ENCODE peak calls at places on chromosomes 3 and 15, in seven cellular contexts. D, Q, B, T, Y, K and S are unnamed samples.
A peak's percentile ranks its signal among the peaks of the same experiment; 100 is the strongest.

GRCh38 chr15:75360391-75360790 is 8.0 kb downstream of the MAN2C1 start:
- DNase-seq in D (no peak), Q (no peak), B (no peak), T (no peak), Y (no peak), K (no peak), S (no peak)

GRCh38 chr3:66452247-66453040 is 48.4 kb downstream of the LRIG1 start:
- DNase-seq in D (no peak), Q (no peak), B (no peak), T (peak; percentile 41), Y (no peak), K (no peak), S (no peak)

GRCh38 chr3:164832216-164832615 is 246.1 kb downstream of the SI start:
- DNase-seq in D (peak; percentile 17), Q (no peak), B (no peak), T (no peak), Y (no peak), K (no peak), S (no peak)

GRCh38 chr3:112814256-112814655 is 32.4 kb downstream of the CD200R1L start:
- DNase-seq in D (peak; percentile 35), Q (peak; percentile 67), B (peak; percentile 57), T (peak; percentile 90), Y (no peak), K (no peak), S (no peak)

GRCh38 chr3:125116311-125117069 is 60.7 kb upstream of the HEG1 start:
- DNase-seq in D (no peak), Q (no peak), B (no peak), T (peak; percentile 77), Y (no peak), K (no peak), S (no peak)

GRCh38 chr15:100901702-100902435 is 17.3 kb upstream of the LRRK1 start:
- DNase-seq in D (no peak), Q (no peak), B (no peak), T (no peak), Y (no peak), K (no peak), S (no peak)

GRCh38 chr15:69098688-69099087 is 61.7 kb upstream of the GLCE start:
- DNase-seq in D (no peak), Q (no peak), B (no peak), T (no peak), Y (no peak), K (no peak), S (no peak)

GRCh38 chr3:30770387-30770786 is 124.1 kb downstream of the GADL1 start:
- DNase-seq in D (peak; percentile 82), Q (peak; percentile 10), B (no peak), T (peak; percentile 87), Y (no peak), K (no peak), S (no peak)

GRCh38 chr15:80234883-80235282 is 17.1 kb downstream of the CTXND1 start:
- DNase-seq in D (no peak), Q (peak; percentile 27), B (peak; percentile 73), T (peak; percentile 32), Y (no peak), K (no peak), S (peak; percentile 7)

GRCh38 chr3:105823149-105823866 is 45.5 kb downstream of the CBLB start:
- DNase-seq in D (peak; percentile 65), Q (peak; percentile 63), B (no peak), T (peak; percentile 93), Y (no peak), K (no peak), S (no peak)